ENCODE peak calls at places on chromosomes 11 and 22, in five cellular contexts. J is NCI-H1092 treated with DMSO at 0.1 percent for 48 hours, W is NCI-H2171 treated with DMSO at 0.1 percent for 48 hours, Z is left lung, L is NCI-H524. C is an unnamed sample.

GRCh38 chr22:17368727-17369552 is at the start of gene CECR2:
- DNase-seq in Z (peak; percentile 82), L (peak; percentile 85), W (peak; percentile 86), J (peak; percentile 88), C (peak; percentile 77)

GRCh38 chr11:11157201-11157600 is 195.8 kb downstream of the CSNK2A3 start:
- DNase-seq in W (no peak), Z (no peak), J (peak; percentile 9), L (peak; percentile 27), C (no peak)

GRCh38 chr11:116110802-116111201 is 606.6 kb upstream of the CADM1 start:
- DNase-seq in W (no peak), J (no peak), Z (no peak), L (no peak), C (no peak)

GRCh38 chr22:24950272-24950902 is 2.1 kb upstream of the KIAA1671 start:
- DNase-seq in J (no peak), L (peak; percentile 54), Z (no peak), W (no peak), C (peak; percentile 31)

GRCh38 chr11:69791266-69791665 is 16.1 kb upstream of the FGF4 start:
- DNase-seq in L (no peak), W (no peak), J (no peak), Z (peak; percentile 52), C (peak; percentile 45)

GRCh38 chr22:49368976-49369725 is 458.5 kb downstream of the BRD1 start:
- DNase-seq in Z (no peak), L (peak; percentile 72), J (no peak), W (no peak), C (no peak)

GRCh38 chr11:94150704-94151103 is 22.1 kb downstream of the PANX1 start:
- DNase-seq in J (no peak), L (no peak), W (no peak), Z (no peak), C (no peak)

GRCh38 chr22:43849731-43850130 is 12.6 kb downstream of the SULT4A1 start:
- DNase-seq in W (no peak), Z (no peak), L (peak; percentile 13), J (no peak), C (no peak)

GRCh38 chr11:99671808-99672409 is 651.2 kb downstream of the CNTN5 start:
- DNase-seq in Z (no peak), J (no peak), W (no peak), L (no peak), C (no peak)

GRCh38 chr22:36284171-36284571 is 31.2 kb downstream of the APOL1 start:
- DNase-seq in J (no peak), L (no peak), W (no peak), Z (peak; percentile 82), C (no peak)

GRCh38 chr11:116111546-116111945 is 607.3 kb upstream of the CADM1 start:
- DNase-seq in W (no peak), L (no peak), J (no peak), Z (no peak), C (no peak)

GRCh38 chr22:17815703-17816254 is 41.5 kb upstream of the BID start:
- DNase-seq in J (no peak), Z (peak; percentile 67), W (no peak), L (no peak), C (no peak)

GRCh38 chr22:26656896-26657851 is at the start of gene MIAT:
- DNase-seq in J (peak; percentile 61), W (peak; percentile 71), L (peak; percentile 61), Z (peak; percentile 90), C (peak; percentile 24)

GRCh38 chr11:47943721-47944554 is 36.4 kb upstream of the PTPRJ start:
- DNase-seq in J (no peak), Z (no peak), W (no peak), L (no peak), C (no peak)

GRCh38 chr11:3109434-3109833 is 52.2 kb upstream of the CARS1 start:
- DNase-seq in J (no peak), L (no peak), Z (peak; percentile 53), W (no peak), C (no peak)

GRCh38 chr11:62710001-62710345 is 2.5 kb downstream of the GNG3 start:
- DNase-seq in W (no peak), J (peak; percentile 74), Z (no peak), L (peak; percentile 13), C (no peak)

GRCh38 chr11:69280451-69280850 is 13.5 kb upstream of the MYEOV start:
- DNase-seq in L (peak; percentile 7), J (no peak), Z (no peak), W (no peak), C (no peak)

GRCh38 chr11:61472282-61472681 is 36.3 kb upstream of the LRRC10B start:
- DNase-seq in J (no peak), W (no peak), Z (no peak), L (no peak), C (no peak)

GRCh38 chr11:120648706-120649250 is 137.2 kb downstream of the GRIK4 start:
- DNase-seq in W (no peak), L (no peak), Z (no peak), J (no peak), C (no peak)

GRCh38 chr11:13242564-13242963 is 35.0 kb upstream of the BMAL1 start:
- DNase-seq in J (no peak), W (no peak), Z (no peak), L (no peak), C (no peak)

GRCh38 chr22:32926600-32926999 is 125.1 kb downstream of the TIMP3 start:
- DNase-seq in J (no peak), L (peak; percentile 38), Z (no peak), W (peak; percentile 24), C (no peak)

GRCh38 chr11:107631043-107631442 is 40.1 kb downstream of the ELMOD1 start:
- DNase-seq in W (no peak), J (no peak), L (no peak), Z (no peak), C (no peak)